ENCODE peak calls at places on chromosomes 13 and 19, in four cellular contexts. X is GOT3; N is CD4-positive, alpha-beta memory T cell; G is HS-5. W is an unnamed sample.

GRCh38 chr19:5014941-5015340 is 46.0 kb downstream of the KDM4B start:
- DNase-seq in X (no peak), N (no peak), G (no peak), W (no peak)

GRCh38 chr13:69092615-69093322 is 1014.9 kb upstream of the ATXN8OS start:
- DNase-seq in X (no peak), N (no peak), G (no peak), W (no peak)

GRCh38 chr19:42366676-42367075 is 23.4 kb downstream of the CNFN start:
- DNase-seq in X (no peak), N (no peak), G (no peak), W (peak; percentile 61)

GRCh38 chr13:40466271-40466670 is 200.2 kb downstream of the FOXO1 start:
- DNase-seq in X (no peak), N (no peak), G (no peak), W (no peak)

GRCh38 chr13:91704398-91704797 is 306.0 kb downstream of the GPC5 start:
- DNase-seq in X (no peak), N (no peak), G (no peak), W (no peak)

GRCh38 chr13:111658150-111659100 is 338.0 kb downstream of the TEX29 start:
- DNase-seq in X (no peak), N (no peak), G (no peak), W (no peak)

GRCh38 chr13:67726979-67727378 is 496.8 kb upstream of the PCDH9 start:
- DNase-seq in X (no peak), N (no peak), G (no peak), W (no peak)

GRCh38 chr19:51570962-51571575 is at the start of gene ZNF175:
- DNase-seq in X (peak; percentile 61), N (peak; percentile 78), G (peak; percentile 95), W (peak; percentile 95)

GRCh38 chr19:10753305-10753704 is 35.4 kb downstream of the DNM2 start:
- DNase-seq in X (no peak), N (no peak), G (no peak), W (no peak)

GRCh38 chr19:38841787-38842438 is 7.9 kb downstream of the HNRNPL start:
- DNase-seq in X (no peak), N (peak; percentile 72), G (no peak), W (no peak)

GRCh38 chr13:27448308-27448707 is 2.1 kb downstream of the MTIF3 start:
- DNase-seq in X (no peak), N (no peak), G (no peak), W (no peak)

W was measured in heart left ventricle.